ENCODE peak calls at places on chromosomes 3 and 15, in seven cellular contexts. N is Daoy; Y is AG09319; D is stimulated activated CD4-positive, alpha-beta T cell treated with anti-CD3 and anti-CD28 coated beads, Interleukin-1b, Interleukin-23, amount 100 ng/mL, for 1 hour; P is endothelial cell; E is NCI-H69; W is activated effector memory CD4-positive, alpha-beta T cell treated with anti-CD3 and anti-CD28 coated beads, Interleukin-2, amount 50 U/mL, for 16 hours. C is an unnamed sample.

GRCh38 chr3:171704814-171705213 is 105.5 kb downstream of the PLD1 start:
- DNase-seq in N (no peak), Y (no peak), D (no peak), P (no peak), E (peak; percentile 21), W (no peak), C (no peak)

GRCh38 chr3:31906182-31906581 is 74.9 kb downstream of the OSBPL10 start:
- DNase-seq in N (no peak), Y (no peak), D (no peak), P (no peak), E (no peak), W (no peak), C (no peak)

GRCh38 chr3:182711853-182712252 is 81.5 kb upstream of the ATP11B start:
- DNase-seq in N (no peak), Y (no peak), D (no peak), P (no peak), E (no peak), W (no peak), C (no peak)

GRCh38 chr3:49563040-49563578 is 8.8 kb downstream of the BSN start:
- DNase-seq in N (no peak), Y (no peak), D (no peak), P (no peak), E (peak; percentile 5), W (no peak), C (no peak)

GRCh38 chr15:76368135-76368588 is 31.6 kb downstream of the ISL2 start:
- DNase-seq in N (no peak), Y (no peak), D (no peak), P (no peak), E (peak; percentile 60), W (no peak), C (no peak)

GRCh38 chr15:69559440-69560215 is 107.0 kb downstream of the RPLP1 start:
- DNase-seq in N (no peak), Y (no peak), D (no peak), P (no peak), E (peak; percentile 5), W (no peak), C (no peak)

GRCh38 chr15:31212286-31212685 is 110.8 kb upstream of the TRPM1 start:
- DNase-seq in N (no peak), Y (no peak), D (no peak), P (no peak), E (no peak), W (no peak), C (no peak)

GRCh38 chr15:50939911-50940310 is 31.4 kb downstream of the AP4E1 start:
- DNase-seq in N (no peak), Y (no peak), D (no peak), P (no peak), E (no peak), W (no peak), C (no peak)

GRCh38 chr3:25037049-25037547 is 391.0 kb upstream of the RARB start:
- DNase-seq in N (peak; percentile 8), Y (peak; percentile 77), D (no peak), P (no peak), E (peak; percentile 37), W (no peak), C (no peak)

GRCh38 chr3:158434412-158435038 is 136.5 kb upstream of the MLF1 start:
- DNase-seq in N (peak; percentile 62), Y (peak; percentile 34), D (peak; percentile 16), P (peak; percentile 58), E (peak; percentile 62), W (no peak), C (no peak)

GRCh38 chr3:151393961-151394360 is 9.4 kb upstream of the P2RY12 start:
- DNase-seq in N (no peak), Y (no peak), D (no peak), P (no peak), E (no peak), W (no peak), C (no peak)

GRCh38 chr15:99303881-99304280 is 52.6 kb downstream of the LRRC28 start:
- DNase-seq in N (no peak), Y (no peak), D (no peak), P (no peak), E (peak; percentile 94), W (no peak), C (no peak)

C was measured in stimulated activated CD8-positive, alpha-beta memory T cell treated with anti-CD3 and anti-CD28 coated beads, Interleukin-7, amount 100 ng/mL, for 1 hour.